ENCODE peak calls at places on chromosome 1, in ten cellular contexts. J, X, A, C, G, H, F, M, V and Y are unnamed samples.

GRCh38 chr1:185262151-185262550 is 54.9 kb downstream of the IVNS1ABP start:
- DNase-seq in J (no peak), X (no peak), A (no peak), C (no peak), G (no peak), H (no peak), F (no peak), M (no peak), V (no peak), Y (no peak)

GRCh38 chr1:160681067-160681890 is 30.3 kb downstream of the CD48 start:
- DNase-seq in J (peak; percentile 84), X (peak; percentile 75), A (peak; percentile 79), C (peak; percentile 44), G (peak; percentile 84), H (peak; percentile 14), F (peak; percentile 25), M (no peak), V (peak; percentile 50), Y (peak; percentile 56)

GRCh38 chr1:80249699-80250098 is 1243.2 kb upstream of the ADGRL4 start:
- DNase-seq in J (no peak), X (no peak), A (no peak), C (no peak), G (no peak), H (no peak), F (no peak), M (no peak), V (no peak), Y (no peak)

GRCh38 chr1:91801496-91802115 is 84.3 kb downstream of the TGFBR3 start:
- DNase-seq in J (no peak), X (no peak), A (no peak), C (no peak), G (no peak), H (no peak), F (no peak), M (no peak), V (no peak), Y (no peak)

GRCh38 chr1:68178821-68179490 is 53.4 kb downstream of the WLS start:
- DNase-seq in J (no peak), X (no peak), A (no peak), C (no peak), G (no peak), H (peak; percentile 68), F (peak; percentile 67), M (no peak), V (no peak), Y (no peak)

GRCh38 chr1:53371851-53372250 is 44.0 kb upstream of the LRP8 start:
- DNase-seq in J (no peak), X (no peak), A (no peak), C (no peak), G (no peak), H (no peak), F (no peak), M (peak; percentile 81), V (no peak), Y (no peak)

GRCh38 chr1:21724098-21724497 is 54.9 kb upstream of the RAP1GAP start:
- DNase-seq in J (no peak), X (no peak), A (no peak), C (no peak), G (no peak), H (no peak), F (no peak), M (no peak), V (no peak), Y (no peak)

GRCh38 chr1:156781585-156782186 is 14.4 kb downstream of the PRCC start:
- DNase-seq in J (no peak), X (no peak), A (no peak), C (no peak), G (no peak), H (peak; percentile 67), F (no peak), M (no peak), V (no peak), Y (no peak)

GRCh38 chr1:154792899-154793298 is 77.2 kb downstream of the KCNN3 start:
- DNase-seq in J (no peak), X (no peak), A (no peak), C (no peak), G (no peak), H (no peak), F (no peak), M (no peak), V (no peak), Y (no peak)

GRCh38 chr1:59554011-59554673 is 257.2 kb downstream of the FGGY start:
- DNase-seq in J (no peak), X (no peak), A (no peak), C (no peak), G (no peak), H (no peak), F (no peak), M (no peak), V (no peak), Y (no peak)

GRCh38 chr1:208944981-208945451 is 638.5 kb upstream of the CAMK1G start:
- DNase-seq in J (no peak), X (no peak), A (no peak), C (no peak), G (no peak), H (no peak), F (no peak), M (no peak), V (no peak), Y (no peak)

GRCh38 chr1:27658951-27659496 is 13.0 kb downstream of the IFI6 start:
- DNase-seq in J (no peak), X (no peak), A (peak; percentile 67), C (no peak), G (no peak), H (peak; percentile 55), F (no peak), M (no peak), V (no peak), Y (peak; percentile 40)

DNA sequence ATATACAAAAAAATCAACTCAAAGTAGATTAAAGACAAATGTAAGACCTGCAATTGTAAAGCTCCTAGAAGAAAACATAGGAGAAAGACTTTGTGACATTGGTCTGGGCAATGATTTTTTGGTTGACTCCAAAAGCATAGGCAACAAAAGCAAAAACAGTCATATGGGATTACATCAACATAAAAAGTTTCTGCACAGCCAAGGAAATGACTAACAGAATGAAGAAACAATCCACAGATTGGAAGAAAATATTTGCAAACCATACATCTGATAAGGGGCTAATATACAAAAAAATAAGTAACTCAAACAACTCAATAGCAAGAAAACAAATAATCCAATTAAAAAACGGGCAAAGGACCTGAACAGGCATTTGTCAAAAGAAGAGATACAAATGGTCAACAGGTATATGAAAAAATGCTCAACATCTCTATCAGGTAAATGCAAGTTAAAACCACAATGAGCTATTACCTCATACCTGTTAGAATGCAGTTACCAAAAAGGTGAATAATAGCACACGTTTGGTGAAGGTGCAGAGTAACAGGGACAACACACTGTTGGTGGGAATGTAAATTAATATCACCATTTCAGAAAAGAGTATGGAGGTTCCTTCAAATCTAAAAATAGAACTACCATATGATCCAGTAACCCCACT is 173.7 kb upstream of the COA6 start:
- DNase-seq in J (no peak), X (no peak), A (no peak), C (no peak), G (no peak), H (no peak), F (no peak), M (no peak), V (no peak), Y (no peak)
- H3K36me3 ChIP-seq in J (no peaks in the 10 kb centered on the region), X (no peaks in the 10 kb centered on the region), A (no peaks in the 10 kb centered on the region), C (no peaks in the 10 kb centered on the region), G (no peaks in the 10 kb centered on the region), H (no peaks in the 10 kb centered on the region), F (no peaks in the 10 kb centered on the region), M (no peaks in the 10 kb centered on the region), V (no peaks in the 10 kb centered on the region), Y (no peaks in the 10 kb centered on the region)

GRCh38 chr1:112882271-112882744 is 73.7 kb downstream of the SLC16A1 start:
- DNase-seq in J (no peak), X (no peak), A (no peak), C (no peak), G (no peak), H (no peak), F (no peak), M (no peak), V (no peak), Y (no peak)
- H3K27ac ChIP-seq in J (no peak overlapping the region), X (peak overlapping the region; percentile 34), A (no peak overlapping the region), C (no peak overlapping the region), G (no peak overlapping the region), H (no peak overlapping the region), F (no peak overlapping the region), M (no peak overlapping the region), V (peak overlapping the region; percentile 63), Y (no peak overlapping the region)

GRCh38 chr1:217249857-217250256 is 381.0 kb downstream of the GPATCH2 start:
- DNase-seq in J (no peak), X (no peak), A (no peak), C (no peak), G (no peak), H (no peak), F (no peak), M (no peak), V (no peak), Y (no peak)
- H3K4me3 ChIP-seq in J (no peak overlapping the region), X (no peak overlapping the region), A (no peak overlapping the region), C (no peak overlapping the region), G (no peak overlapping the region), H (no peak overlapping the region), F (no peak overlapping the region), M (no peak overlapping the region), V (no peak overlapping the region), Y (no peak overlapping the region)

GRCh38 chr1:180065408-180065807 is 89.3 kb upstream of the QSOX1 start:
- DNase-seq in J (no peak), X (no peak), A (no peak), C (no peak), G (no peak), H (no peak), F (no peak), M (no peak), V (no peak), Y (no peak)

GRCh38 chr1:180066150-180066549 is 88.5 kb upstream of the QSOX1 start:
- DNase-seq in J (no peak), X (no peak), A (no peak), C (no peak), G (no peak), H (no peak), F (no peak), M (no peak), V (no peak), Y (no peak)

GRCh38 chr1:180061019-180061418 is 93.7 kb upstream of the QSOX1 start:
- DNase-seq in J (no peak), X (no peak), A (no peak), C (no peak), G (no peak), H (no peak), F (no peak), M (no peak), V (no peak), Y (no peak)

GRCh38 chr1:180057883-180058396 is 96.7 kb upstream of the QSOX1 start:
- DNase-seq in J (no peak), X (peak; percentile 38), A (peak; percentile 0), C (no peak), G (no peak), H (no peak), F (no peak), M (no peak), V (no peak), Y (no peak)

DNA sequence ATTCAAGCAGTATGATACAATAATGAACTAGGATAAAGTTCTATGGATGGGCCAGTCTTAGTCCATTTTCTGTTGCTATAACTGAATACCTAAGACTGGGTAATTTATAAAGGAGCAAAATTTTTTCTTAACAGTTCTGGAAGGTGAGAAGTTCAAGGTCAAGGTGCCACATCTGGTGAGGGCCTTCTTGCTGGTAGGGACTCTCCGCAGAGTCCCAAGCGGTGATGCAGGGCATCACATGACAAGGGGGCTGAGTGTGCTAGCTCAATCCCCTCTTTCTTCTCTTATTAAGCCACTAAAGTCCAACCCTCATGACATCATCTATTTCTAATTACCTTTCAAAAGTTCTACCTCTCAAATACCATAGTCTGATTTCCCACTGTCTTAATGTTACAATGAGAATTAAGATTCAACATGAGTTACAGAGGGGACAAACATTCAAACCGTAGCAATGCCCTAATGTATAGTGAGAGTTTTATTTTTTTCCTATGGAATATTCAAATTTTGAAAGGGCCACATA is 92.2 kb upstream of the QSOX1 start:
- DNase-seq in J (no peak), X (no peak), A (no peak), C (no peak), G (no peak), H (no peak), F (no peak), M (no peak), V (no peak), Y (no peak)
- H3K36me3 ChIP-seq in J (peaks cover 18% of the 10 kb centered on the region), X (peaks cover 60% of the 10 kb centered on the region), A (peaks cover 29% of the 10 kb centered on the region), C (peaks cover 47% of the 10 kb centered on the region), G (peaks cover 97% of the 10 kb centered on the region), H (peaks cover 30% of the 10 kb centered on the region), F (peaks cover 26% of the 10 kb centered on the region), M (peaks cover 49% of the 10 kb centered on the region), V (peaks cover 87% of the 10 kb centered on the region), Y (peaks cover 98% of the 10 kb centered on the region)